ENCODE peak calls at places on chromosomes 5 and 9, in five cellular contexts. Q is neural progenitor cell, T is kidney, N is fibroblast of lung, L is lung. F is an unnamed sample.
A peak's percentile ranks its signal among the peaks of the same experiment; 100 is the strongest.

GRCh38 chr5:94793113-94793815 is 174.8 kb downstream of the SLF1 start:
- DNase-seq in Q (no peak), T (no peak), N (peak; percentile 87), L (no peak), F (no peak)

GRCh38 chr5:32426440-32427151 is 17.9 kb downstream of the ZFR start:
- DNase-seq in L (no peak), N (no peak), T (no peak), Q (no peak), F (no peak)

GRCh38 chr5:140362875-140363630 is 3.1 kb downstream of the SLC4A9 start:
- DNase-seq in Q (peak; percentile 88), L (peak; percentile 84), T (peak; percentile 90), N (peak; percentile 50), F (no peak)

GRCh38 chr9:136754626-136755284 is 3.3 kb downstream of the LCN8 start:
- DNase-seq in T (no peak), Q (peak; percentile 41), L (no peak), N (no peak), F (no peak)

GRCh38 chr5:52502591-52502990 is 285.1 kb upstream of the ITGA1 start:
- DNase-seq in L (no peak), Q (peak; percentile 17), N (no peak), T (no peak), F (no peak)

GRCh38 chr9:10251490-10251889 is 361.3 kb downstream of the PTPRD start:
- DNase-seq in L (no peak), Q (no peak), T (no peak), N (peak; percentile 86), F (no peak)

GRCh38 chr5:110757118-110757729 is 18.4 kb downstream of the SLC25A46 start:
- DNase-seq in N (peak; percentile 80), T (no peak), L (no peak), Q (peak; percentile 50), F (no peak)

GRCh38 chr5:180070726-180071417 is 687 bp downstream of the RNF130 start:
- DNase-seq in N (peak; percentile 62), L (peak; percentile 41), T (no peak), Q (peak; percentile 54), F (peak; percentile 81)

GRCh38 chr9:35910613-35911488 is 1.6 kb downstream of the SPAAR start:
- DNase-seq in N (peak; percentile 81), L (peak; percentile 60), T (peak; percentile 76), Q (peak; percentile 46), F (peak; percentile 70)

GRCh38 chr9:78821126-78821822 is 524.3 kb downstream of the PSAT1 start:
- DNase-seq in T (no peak), L (no peak), N (peak; percentile 44), Q (peak; percentile 47), F (no peak)

GRCh38 chr9:108142504-108143201 is 653.1 kb upstream of the KLF4 start:
- DNase-seq in Q (peak; percentile 91), L (peak; percentile 59), T (peak; percentile 96), N (peak; percentile 94), F (peak; percentile 96)

GRCh38 chr5:14463629-14464028 is 118.0 kb upstream of the OTULINL start:
- DNase-seq in T (no peak), Q (no peak), L (no peak), N (no peak), F (no peak)

GRCh38 chr9:122642226-122642625 is 15.2 kb downstream of the OR1B1 start:
- DNase-seq in L (no peak), T (no peak), Q (no peak), N (no peak), F (no peak)

GRCh38 chr5:166178681-166179080 is 2112.8 kb upstream of the WWC1 start:
- DNase-seq in L (no peak), T (no peak), N (no peak), Q (no peak), F (no peak)

GRCh38 chr9:70490478-70490877 is 76.0 kb upstream of the KLF9 start:
- DNase-seq in N (no peak), Q (no peak), L (no peak), T (no peak), F (no peak)

GRCh38 chr5:93158841-93159240 is 422.2 kb downstream of the NR2F1-AS1 start:
- DNase-seq in Q (no peak), T (no peak), N (no peak), L (no peak), F (no peak)

GRCh38 chr5:168676499-168676898 is 97.3 kb upstream of the PANK3 start:
- DNase-seq in T (no peak), N (no peak), Q (no peak), L (no peak), F (no peak)

GRCh38 chr9:118459832-118460425 is 755.7 kb downstream of the TLR4 start:
- DNase-seq in N (no peak), L (no peak), Q (no peak), T (no peak), F (no peak)

GRCh38 chr5:170960567-170960966 is 98.7 kb downstream of the RANBP17 start:
- DNase-seq in N (peak; percentile 3), L (no peak), T (no peak), Q (no peak), F (no peak)

GRCh38 chr9:124941689-124942561 is 1.0 kb upstream of the GOLGA1 start:
- DNase-seq in L (peak; percentile 56), N (peak; percentile 59), Q (peak; percentile 62), T (peak; percentile 86), F (peak; percentile 76)

GRCh38 chr5:127358782-127359181 is 68.2 kb downstream of the MEGF10 start:
- DNase-seq in Q (no peak), L (no peak), T (no peak), N (peak; percentile 9), F (no peak)

GRCh38 chr9:82367016-82367415 is 378.4 kb downstream of the SPATA31D1 start:
- DNase-seq in L (no peak), Q (no peak), T (no peak), N (no peak), F (no peak)

GRCh38 chr5:93395891-93396465 is 185.0 kb downstream of the NR2F1-AS1 start:
- DNase-seq in N (peak; percentile 42), T (no peak), Q (no peak), L (no peak), F (no peak)

GRCh38 chr5:151805414-151806225 is 33.9 kb downstream of the G3BP1 start:
- DNase-seq in Q (no peak), L (no peak), T (no peak), N (peak; percentile 91), F (no peak)

GRCh38 chr5:31530541-31531265 is 1.2 kb downstream of the DROSHA start:
- DNase-seq in N (no peak), Q (no peak), L (no peak), T (no peak), F (no peak)

GRCh38 chr9:72362118-72362531 is 2.9 kb downstream of the ZFAND5 start:
- DNase-seq in L (no peak), T (no peak), N (peak; percentile 76), Q (no peak), F (no peak)

GRCh38 chr5:145495741-145496140 is 339.4 kb downstream of the PRELID2 start:
- DNase-seq in L (no peak), T (no peak), Q (no peak), N (peak; percentile 81), F (no peak)

GRCh38 chr5:76714771-76715483 is 999 bp upstream of the F2R start:
- DNase-seq in Q (peak; percentile 60), L (no peak), T (peak; percentile 71), N (no peak), F (no peak)

GRCh38 chr5:107254214-107254901 is 416.4 kb downstream of the EFNA5 start:
- DNase-seq in Q (no peak), N (no peak), T (no peak), L (no peak), F (no peak)

GRCh38 chr5:160133918-160134304 is 14.7 kb upstream of the PWWP2A start:
- DNase-seq in Q (peak; percentile 22), N (no peak), T (no peak), L (no peak), F (no peak)

GRCh38 chr9:136857606-136858412 is 5.7 kb downstream of the MAMDC4 start:
- DNase-seq in T (peak; percentile 82), L (no peak), N (no peak), Q (no peak), F (peak; percentile 75)

GRCh38 chr9:68914751-68915150 is 99.2 kb downstream of the PRKACG start:
- DNase-seq in N (no peak), T (no peak), L (no peak), Q (no peak), F (no peak)

DNA sequence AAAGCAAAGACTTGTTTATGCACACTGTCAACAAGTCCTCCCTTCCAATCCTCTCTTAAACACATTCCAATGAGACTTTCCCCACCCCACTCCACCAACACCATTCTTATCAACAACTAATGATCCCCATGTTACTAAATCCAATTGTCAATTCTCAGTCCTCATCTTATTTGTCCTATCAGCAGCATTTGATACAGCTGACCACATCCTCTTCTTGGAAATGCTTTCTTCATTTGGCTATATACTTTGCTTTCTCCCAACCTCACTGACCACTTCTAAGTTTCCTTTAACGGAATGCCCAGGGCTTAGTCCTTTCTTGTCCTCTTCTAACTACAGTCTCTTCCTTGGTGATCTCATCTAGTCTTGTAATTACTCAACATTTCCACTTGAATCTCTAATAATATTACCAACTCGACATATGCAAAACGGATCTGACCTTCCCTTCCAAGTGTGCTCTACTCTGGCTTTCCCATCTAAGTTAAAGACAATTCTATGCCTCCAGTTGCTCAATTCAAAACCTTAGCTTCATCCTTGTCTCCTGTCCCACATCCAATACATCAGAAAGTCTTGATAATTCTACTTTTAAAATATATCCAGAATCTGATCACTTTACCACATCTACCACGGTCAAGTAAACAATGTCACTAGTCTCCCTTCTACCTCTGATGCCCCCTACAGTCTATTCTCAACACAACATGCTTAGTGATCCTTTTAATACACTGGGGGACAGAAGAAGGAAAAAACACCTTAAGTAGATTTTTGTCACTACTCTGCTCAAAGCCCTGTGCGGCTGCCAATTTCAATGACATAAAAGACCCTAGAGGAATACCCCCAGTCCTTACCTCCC is 25.5 kb downstream of the AGTPBP1 start:
- DNase-seq in T (no peak), Q (no peak), L (no peak), N (no peak), F (no peak)
- TF ChIP-seq CTCF in T (no peak), Q (peak; percentile 43), L (no peak), N (no peak), F (no peak)

DNA sequence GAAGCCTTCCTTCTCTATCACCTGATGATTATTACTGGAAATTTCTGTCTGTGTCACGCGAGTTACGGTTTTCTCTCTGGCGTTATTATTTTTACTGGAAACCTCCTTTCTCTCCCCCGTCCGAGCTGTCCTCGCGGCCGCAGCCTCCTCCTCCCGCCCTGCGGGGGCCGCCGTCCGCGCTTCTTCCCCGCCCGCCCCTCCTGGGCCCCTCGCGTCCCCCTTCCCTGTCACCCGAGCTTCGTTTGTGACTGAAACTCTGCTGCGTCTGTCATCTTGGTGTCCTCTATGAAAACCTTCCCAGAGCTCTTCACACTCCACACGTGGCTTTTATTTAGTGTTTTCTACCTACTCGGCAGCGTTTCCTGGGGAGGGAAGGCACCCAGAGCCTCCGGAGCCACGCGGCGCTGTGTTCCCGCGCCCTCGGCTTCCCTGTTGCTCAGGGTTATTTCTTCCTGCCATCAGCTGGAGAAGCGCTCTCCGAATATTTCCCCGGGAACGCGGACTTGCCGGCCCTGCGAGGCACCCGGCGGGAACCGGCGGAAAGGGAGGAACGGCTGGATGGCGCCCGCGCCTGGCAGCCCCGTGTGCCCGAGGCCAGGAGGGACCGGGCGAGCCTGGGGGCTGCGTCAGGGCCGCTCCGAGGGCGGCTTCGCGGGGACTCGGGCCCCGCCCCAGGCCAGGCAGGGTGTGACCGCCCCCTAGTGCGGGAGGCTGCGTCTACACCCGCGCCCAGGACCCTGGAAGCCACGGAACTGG is 33.9 kb downstream of the TRIP13 start:
- DNase-seq in N (peak; percentile 18), Q (peak; percentile 76), T (no peak), L (no peak), F (peak; percentile 67)
- H3K27ac ChIP-seq in N (no peak overlapping the region), Q (no peak overlapping the region), T (no peak overlapping the region), L (no peak overlapping the region), F (no peak overlapping the region)

GRCh38 chr5:55694152-55694830 is 17.8 kb downstream of the SLC38A9 start:
- DNase-seq in N (peak; percentile 35), Q (peak; percentile 42), L (no peak), T (no peak), F (no peak)
- TF ChIP-seq CTCF in N (peak; percentile 18), Q (peak; percentile 63), L (no peak), T (peak; percentile 46), F (no peak)

GRCh38 chr9:120873512-120873911 is 3.5 kb downstream of the PHF19 start:
- DNase-seq in Q (no peak), L (no peak), T (peak; percentile 83), N (no peak), F (no peak)
- H3K27ac ChIP-seq in Q (no peak overlapping the region), L (no peak overlapping the region), T (no peak overlapping the region), N (no peak overlapping the region), F (no peak overlapping the region)